ENCODE peak calls at places on chromosomes 2 and 18, in seven cellular contexts. G is glutamatergic neuron, L is NCI-H1436 treated with DMSO at 0.1 percent for 48 hours, E is iris pigment epithelial cell, W is HFFc6, N is HT1080, P is cerebellum. U is an unnamed sample.
A peak's percentile ranks its signal among the peaks of the same experiment; 100 is the strongest.

GRCh38 chr2:196563876-196564275 is 75.6 kb upstream of the CCDC150 start:
- DNase-seq in G (no peak), L (no peak), E (no peak), W (no peak), N (no peak), P (no peak), U (no peak)

GRCh38 chr2:222433381-222434173 is 9.2 kb downstream of the SGPP2 start:
- DNase-seq in G (no peak), L (no peak), E (no peak), W (no peak), N (no peak), P (no peak), U (no peak)

GRCh38 chr2:149410701-149411484 is 80.5 kb downstream of the LYPD6 start:
- DNase-seq in G (no peak), L (no peak), E (peak; percentile 91), W (peak; percentile 97), N (peak; percentile 56), P (no peak), U (peak; percentile 95)

GRCh38 chr2:182587831-182588230 is 128.2 kb upstream of the DNAJC10 start:
- DNase-seq in G (no peak), L (no peak), E (peak; percentile 95), W (peak; percentile 85), N (peak; percentile 74), P (no peak), U (peak; percentile 80)

GRCh38 chr2:64214281-64215115 is 70.3 kb upstream of the PELI1 start:
- DNase-seq in G (no peak), L (no peak), E (no peak), W (no peak), N (peak; percentile 63), P (no peak), U (no peak)

GRCh38 chr2:189960346-189960745 is 102.2 kb downstream of the MSTN start:
- DNase-seq in G (no peak), L (no peak), E (no peak), W (no peak), N (no peak), P (no peak), U (no peak)

GRCh38 chr2:20113986-20114938 is 62.8 kb upstream of the LAPTM4A start:
- DNase-seq in G (no peak), L (no peak), E (no peak), W (no peak), N (no peak), P (no peak), U (no peak)

GRCh38 chr18:45634454-45634853 is 19.2 kb downstream of the SLC14A2 start:
- DNase-seq in G (no peak), L (no peak), E (no peak), W (no peak), N (no peak), P (no peak), U (no peak)

GRCh38 chr2:196279496-196279895 is 108.1 kb upstream of the STK17B start:
- DNase-seq in G (no peak), L (no peak), E (no peak), W (peak; percentile 28), N (no peak), P (no peak), U (no peak)

GRCh38 chr18:36035253-36035652 is 32.1 kb downstream of the RPRD1A start:
- DNase-seq in G (no peak), L (peak; percentile 3), E (no peak), W (peak; percentile 19), N (no peak), P (no peak), U (peak; percentile 34)

GRCh38 chr2:62343636-62344349 is 147.9 kb downstream of the B3GNT2 start:
- DNase-seq in G (no peak), L (peak; percentile 8), E (no peak), W (no peak), N (no peak), P (no peak), U (no peak)

GRCh38 chr2:49236316-49236715 is 82.0 kb upstream of the FSHR start:
- DNase-seq in G (no peak), L (no peak), E (no peak), W (no peak), N (no peak), P (peak; percentile 18), U (no peak)

GRCh38 chr18:79888016-79888415 is 63.4 kb downstream of the SLC66A2 start:
- DNase-seq in G (no peak), L (no peak), E (no peak), W (no peak), N (no peak), P (no peak), U (no peak)

GRCh38 chr2:234335676-234336228 is 161.1 kb downstream of the ARL4C start:
- DNase-seq in G (peak; percentile 72), L (no peak), E (peak; percentile 63), W (peak; percentile 81), N (no peak), P (peak; percentile 5), U (no peak)

GRCh38 chr2:67641709-67642397 is 244.7 kb downstream of the ETAA1 start:
- DNase-seq in G (no peak), L (no peak), E (peak; percentile 37), W (peak; percentile 20), N (peak; percentile 18), P (no peak), U (peak; percentile 32)

GRCh38 chr2:177265386-177265690 is 811 bp upstream of the NFE2L2 start:
- DNase-seq in G (no peak), L (peak; percentile 27), E (peak; percentile 69), W (no peak), N (no peak), P (peak; percentile 57), U (no peak)

GRCh38 chr18:62435435-62436031 is 87.3 kb upstream of the ZCCHC2 start:
- DNase-seq in G (no peak), L (no peak), E (no peak), W (no peak), N (no peak), P (no peak), U (no peak)

GRCh38 chr2:134717706-134718094 is 1.1 kb downstream of the TMEM163 start:
- DNase-seq in G (peak; percentile 39), L (no peak), E (no peak), W (no peak), N (no peak), P (peak; percentile 50), U (no peak)

GRCh38 chr18:39561136-39561535 is 1995.5 kb upstream of the CELF4 start:
- DNase-seq in G (no peak), L (no peak), E (no peak), W (no peak), N (peak; percentile 25), P (no peak), U (peak; percentile 23)